ENCODE peak calls at places on chromosomes 13 and 19, in four cellular contexts. Y is H1, T is GM12878, I is HepG2. F is an unnamed sample.

GRCh38 chr19:17419154-17419490 is 725 bp upstream of the MVB12A start:
- DNase-seq in Y (no peak), T (no peak), I (no peak), F (no peak)

GRCh38 chr13:113273856-113274590 is 23.0 kb upstream of the LAMP1 start:
- DNase-seq in Y (no peak), T (no peak), I (no peak), F (peak)

GRCh38 chr13:99312493-99312883 is 5.3 kb upstream of the GPR183 start:
- DNase-seq in Y (no peak), T (no peak), I (no peak), F (no peak)

GRCh38 chr19:47228937-47229673 is 1.9 kb downstream of the BBC3 start:
- DNase-seq in Y (no peak), T (no peak), I (peak), F (no peak)

GRCh38 chr13:72255908-72256307 is 388.9 kb upstream of the DACH1 start:
- DNase-seq in Y (peak), T (no peak), I (peak), F (no peak)

GRCh38 chr19:38711726-38712153 is 32.5 kb downstream of the CAPN12 start:
- DNase-seq in Y (no peak), T (no peak), I (no peak), F (no peak)

GRCh38 chr19:11984986-11985385 is 20.1 kb downstream of the ZNF763 start:
- DNase-seq in Y (peak), T (no peak), I (peak), F (peak)

GRCh38 chr13:64755961-64756360 is 2474.2 kb downstream of the PCDH9 start:
- DNase-seq in Y (no peak), T (no peak), I (no peak), F (no peak)

GRCh38 chr19:37329686-37330085 is 41.2 kb upstream of the ZNF527 start:
- DNase-seq in Y (no peak), T (no peak), I (peak), F (no peak)

GRCh38 chr13:75197803-75198202 is 284.2 kb downstream of the TBC1D4 start:
- DNase-seq in Y (no peak), T (no peak), I (no peak), F (no peak)

DNA sequence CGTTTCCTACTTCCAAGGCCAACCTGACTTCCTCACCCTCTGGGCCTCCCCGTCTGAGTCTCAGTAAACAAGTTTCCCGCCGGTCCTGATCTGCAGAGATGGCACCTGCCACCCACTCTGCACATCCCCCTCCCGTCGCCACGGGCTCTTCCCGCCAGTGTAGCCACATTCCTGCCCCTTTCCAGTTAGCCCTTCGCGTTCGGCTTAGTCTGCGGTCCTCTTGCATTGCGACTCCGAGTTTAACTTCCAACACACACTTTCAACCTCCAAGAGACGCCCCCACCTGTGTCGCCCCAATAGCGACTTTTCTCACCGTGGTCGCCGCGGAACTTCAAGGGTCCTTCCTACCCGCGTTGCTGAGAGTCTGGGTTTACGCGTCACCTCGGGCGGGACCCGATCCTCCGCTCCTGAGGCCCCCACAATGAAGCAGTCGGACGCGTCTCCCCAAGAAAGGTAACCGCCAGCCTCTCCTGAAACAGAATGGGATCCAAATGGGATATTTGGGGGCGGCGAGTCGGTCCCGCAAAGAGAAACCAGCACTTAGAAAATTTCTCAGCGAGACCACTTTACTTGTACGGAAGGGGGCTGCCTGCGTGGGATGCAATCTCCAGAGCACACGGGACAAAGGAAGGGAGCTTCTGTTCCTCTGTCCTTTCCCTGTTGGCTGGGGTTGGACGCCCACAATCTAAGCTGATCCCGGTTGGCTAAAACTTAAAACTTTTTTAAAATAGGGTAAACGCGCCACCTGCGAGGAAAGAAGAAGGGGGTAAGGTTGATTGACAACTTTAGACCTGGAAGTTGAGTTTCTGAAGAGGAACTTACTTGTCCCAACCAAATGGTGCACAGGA is 1.0 kb upstream of the BSG start:
- DNase-seq in Y (peak), T (peak), I (peak), F (peak)
- TF ChIP-seq EP300 in Y (no peak), T (no peak), I (peak), F (no peak)

GRCh38 chr13:33053397-33054066 is 37.3 kb downstream of the KL start:
- DNase-seq in Y (no peak), T (no peak), I (peak), F (no peak)
- TF ChIP-seq ATF3 in Y (no peak), T (no peak), I (no peak), F (no peak)

GRCh38 chr19:19486343-19487076 is 28.8 kb downstream of the TSSK6 start:
- DNase-seq in Y (no peak), T (no peak), I (no peak), F (no peak)

GRCh38 chr19:19488875-19489690 is 26.3 kb downstream of the TSSK6 start:
- DNase-seq in Y (peak), T (peak), I (peak), F (peak)

GRCh38 chr19:19489804-19490204 is 25.5 kb downstream of the TSSK6 start:
- DNase-seq in Y (no peak), T (no peak), I (no peak), F (no peak)

GRCh38 chr19:19487077-19488040 is 28.0 kb downstream of the TSSK6 start:
- DNase-seq in Y (no peak), T (no peak), I (no peak), F (no peak)

GRCh38 chr19:19488041-19488874 is 27.1 kb downstream of the TSSK6 start:
- DNase-seq in Y (no peak), T (no peak), I (no peak), F (peak)
- TF ChIP-seq EP300 in Y (no peak), T (no peak), I (no peak), F (peak)

GRCh38 chr19:52190679-52191293 is 934 bp downstream of the PPP2R1A start:
- DNase-seq in Y (peak), T (no peak), I (no peak), F (peak)
- TF ChIP-seq ATF3 in Y (no peak), T (no peak), I (no peak), F (no peak)

DNA sequence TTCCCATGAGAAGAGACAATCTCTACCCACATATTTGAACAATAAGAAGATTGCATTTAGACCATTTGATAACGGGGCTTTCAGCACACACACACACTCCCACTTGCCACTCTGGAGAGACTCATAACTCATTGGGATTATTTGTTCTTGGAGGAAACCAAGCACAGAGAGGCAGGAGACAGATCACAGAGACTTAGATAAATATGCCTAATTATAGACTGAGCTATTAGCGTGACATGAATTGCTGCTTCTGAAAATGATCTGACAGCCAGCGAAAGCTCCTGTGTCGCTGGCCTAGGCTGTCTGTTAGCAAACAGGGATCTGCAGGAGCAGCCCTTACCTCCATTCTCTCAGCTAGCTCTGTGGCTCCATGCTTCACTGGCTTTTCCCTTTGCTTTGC is 111.4 kb downstream of the CCNA1 start:
- DNase-seq in Y (no peak), T (no peak), I (no peak), F (no peak)
- TF ChIP-seq EP300 in Y (no peak), T (no peak), I (no peak), F (no peak)

GRCh38 chr19:15671891-15672579 is 852 bp upstream of the CYP4F12 start:
- DNase-seq in Y (no peak), T (no peak), I (no peak), F (no peak)

GRCh38 chr19:15675560-15675959 is 2.7 kb downstream of the CYP4F12 start:
- DNase-seq in Y (no peak), T (no peak), I (no peak), F (no peak)

GRCh38 chr19:15673176-15673654 is 328 bp downstream of the CYP4F12 start:
- DNase-seq in Y (no peak), T (no peak), I (peak), F (no peak)

GRCh38 chr19:15671237-15671636 is 1.6 kb upstream of the CYP4F12 start:
- DNase-seq in Y (no peak), T (no peak), I (no peak), F (no peak)

DNA sequence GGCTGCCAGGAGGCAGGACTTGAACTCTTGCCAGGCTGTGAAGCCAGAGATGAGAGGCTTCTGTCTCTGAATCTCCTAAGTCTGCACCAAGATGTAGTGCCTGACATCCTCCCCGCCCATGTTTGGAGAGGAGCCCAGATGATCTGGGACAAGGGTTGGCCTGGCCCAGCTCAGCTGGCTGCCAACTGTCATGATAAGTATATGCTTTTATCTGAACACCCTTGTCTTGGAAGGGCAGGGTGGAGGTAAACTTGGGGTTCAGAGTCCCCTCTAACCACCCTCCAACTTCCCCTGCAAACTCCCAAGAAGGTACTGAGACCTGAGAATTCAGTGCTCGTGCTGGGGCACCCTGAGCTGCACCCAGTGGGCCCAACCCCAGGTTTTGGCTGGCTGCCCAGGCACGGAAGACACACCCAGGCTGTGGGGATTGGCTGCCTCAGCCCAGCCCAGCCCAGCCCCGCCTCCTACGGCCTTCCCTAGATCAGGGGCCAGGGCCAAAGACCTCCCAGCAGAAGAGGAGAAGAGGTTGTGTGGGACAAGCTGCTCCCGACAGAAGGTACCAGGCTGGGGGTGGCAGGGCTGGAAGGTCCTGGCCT is at the start of gene CYP4F12:
- DNase-seq in Y (no peak), T (no peak), I (peak), F (peak)
- TF ChIP-seq ATF3 in Y (no peak), T (no peak), I (no peak), F (no peak)

GRCh38 chr19:19775891-19776205 is 42.9 kb upstream of the ZNF14 start:
- DNase-seq in Y (no peak), T (no peak), I (no peak), F (no peak)

GRCh38 chr19:19777692-19778091 is 43.9 kb downstream of the ZNF506 start:
- DNase-seq in Y (no peak), T (no peak), I (no peak), F (no peak)

GRCh38 chr19:19774354-19775033 is 41.6 kb upstream of the ZNF14 start:
- DNase-seq in Y (no peak), T (no peak), I (no peak), F (no peak)

GRCh38 chr19:19778666-19779065 is 42.9 kb downstream of the ZNF506 start:
- DNase-seq in Y (no peak), T (no peak), I (no peak), F (no peak)

GRCh38 chr19:19776206-19777008 is 43.5 kb upstream of the ZNF14 start:
- DNase-seq in Y (peak), T (peak), I (peak), F (peak)
- TF ChIP-seq EP300 in Y (no peak), T (no peak), I (no peak), F (no peak)

GRCh38 chr13:45500492-45501174 is 35.9 kb downstream of the COG3 start:
- DNase-seq in Y (no peak), T (no peak), I (peak), F (no peak)
- TF ChIP-seq ATF3 in Y (no peak), T (no peak), I (no peak), F (no peak)

GRCh38 chr13:39816936-39817335 is 161.5 kb downstream of the COG6 start:
- DNase-seq in Y (no peak), T (no peak), I (no peak), F (no peak)

GRCh38 chr13:39821977-39822376 is 166.5 kb downstream of the COG6 start:
- DNase-seq in Y (no peak), T (no peak), I (no peak), F (no peak)

GRCh38 chr13:39820606-39821005 is 165.1 kb downstream of the COG6 start:
- DNase-seq in Y (no peak), T (no peak), I (no peak), F (no peak)

GRCh38 chr13:39815345-39816111 is 160.1 kb downstream of the COG6 start:
- DNase-seq in Y (no peak), T (no peak), I (no peak), F (no peak)

GRCh38 chr13:39818953-39819352 is 163.5 kb downstream of the COG6 start:
- DNase-seq in Y (no peak), T (no peak), I (no peak), F (no peak)
- TF ChIP-seq EP300 in Y (no peak), T (no peak), I (no peak), F (no peak)

GRCh38 chr19:29371766-29372415 is 153.9 kb upstream of the VSTM2B start:
- DNase-seq in Y (peak), T (no peak), I (no peak), F (no peak)
- TF ChIP-seq ATF3 in Y (no peak), T (no peak), I (no peak), F (no peak)